ENCODE peak calls at places on chromosomes 6 and 20, in nine cellular contexts. One of them, this sample, is unnamed.
A peak's percentile ranks its signal among the peaks of the same experiment; 100 is the strongest.

GRCh38 chr20:55140631-55141030 is 665.2 kb downstream of the DOK5 start:
- DNase-seq in activated gamma-delta T cell treated with Interleukin-2 at 50 U/mL for 16 hours: no peak
- DNase-seq in RWPE1: no peak
- DNase-seq in T-helper 1 cell: no peak
- DNase-seq in stimulated activated CD8-positive, alpha-beta memory T cell treated with anti-CD3 and anti-CD28 coated beads, Interleukin-12 subunit alpha, Interleukin-12 subunit beta, amount 100 ng/mL, for 1 hour: no peak
- DNase-seq in HFFc6: no peak
- DNase-seq in activated CD4-positive, alpha-beta T cell treated with anti-CD3 and anti-CD28 coated beads for 4 hours: no peak
- DNase-seq in MM.1S: peak; percentile 71
- DNase-seq in activated T-cell treated with anti-CD3 and anti-CD28 coated beads for 4 hours: no peak
- DNase-seq in this sample: no peak

GRCh38 chr6:36873612-36874011 is 991 bp downstream of the PPIL1 start:
- DNase-seq in activated gamma-delta T cell treated with Interleukin-2 at 50 U/mL for 16 hours: no peak
- DNase-seq in RWPE1: no peak
- DNase-seq in T-helper 1 cell: no peak
- DNase-seq in stimulated activated CD8-positive, alpha-beta memory T cell treated with anti-CD3 and anti-CD28 coated beads, Interleukin-12 subunit alpha, Interleukin-12 subunit beta, amount 100 ng/mL, for 1 hour: no peak
- DNase-seq in HFFc6: no peak
- DNase-seq in activated CD4-positive, alpha-beta T cell treated with anti-CD3 and anti-CD28 coated beads for 4 hours: no peak
- DNase-seq in MM.1S: peak; percentile 32
- DNase-seq in activated T-cell treated with anti-CD3 and anti-CD28 coated beads for 4 hours: no peak
- DNase-seq in this sample: peak; percentile 31

GRCh38 chr6:73649783-73650182 is 4.0 kb downstream of the SLC17A5 start:
- DNase-seq in activated gamma-delta T cell treated with Interleukin-2 at 50 U/mL for 16 hours: no peak
- DNase-seq in RWPE1: no peak
- DNase-seq in T-helper 1 cell: no peak
- DNase-seq in stimulated activated CD8-positive, alpha-beta memory T cell treated with anti-CD3 and anti-CD28 coated beads, Interleukin-12 subunit alpha, Interleukin-12 subunit beta, amount 100 ng/mL, for 1 hour: no peak
- DNase-seq in HFFc6: no peak
- DNase-seq in activated CD4-positive, alpha-beta T cell treated with anti-CD3 and anti-CD28 coated beads for 4 hours: no peak
- DNase-seq in MM.1S: no peak
- DNase-seq in activated T-cell treated with anti-CD3 and anti-CD28 coated beads for 4 hours: no peak
- DNase-seq in this sample: no peak

GRCh38 chr6:37877373-37878149 is 58.0 kb downstream of the ZFAND3 start:
- DNase-seq in activated gamma-delta T cell treated with Interleukin-2 at 50 U/mL for 16 hours: no peak
- DNase-seq in RWPE1: no peak
- DNase-seq in T-helper 1 cell: no peak
- DNase-seq in stimulated activated CD8-positive, alpha-beta memory T cell treated with anti-CD3 and anti-CD28 coated beads, Interleukin-12 subunit alpha, Interleukin-12 subunit beta, amount 100 ng/mL, for 1 hour: no peak
- DNase-seq in HFFc6: no peak
- DNase-seq in activated CD4-positive, alpha-beta T cell treated with anti-CD3 and anti-CD28 coated beads for 4 hours: no peak
- DNase-seq in MM.1S: no peak
- DNase-seq in activated T-cell treated with anti-CD3 and anti-CD28 coated beads for 4 hours: no peak
- DNase-seq in this sample: no peak

GRCh38 chr6:161401910-161402309 is 128.0 kb upstream of the AGPAT4 start:
- DNase-seq in activated gamma-delta T cell treated with Interleukin-2 at 50 U/mL for 16 hours: no peak
- DNase-seq in RWPE1: no peak
- DNase-seq in T-helper 1 cell: no peak
- DNase-seq in stimulated activated CD8-positive, alpha-beta memory T cell treated with anti-CD3 and anti-CD28 coated beads, Interleukin-12 subunit alpha, Interleukin-12 subunit beta, amount 100 ng/mL, for 1 hour: no peak
- DNase-seq in HFFc6: no peak
- DNase-seq in activated CD4-positive, alpha-beta T cell treated with anti-CD3 and anti-CD28 coated beads for 4 hours: no peak
- DNase-seq in MM.1S: no peak
- DNase-seq in activated T-cell treated with anti-CD3 and anti-CD28 coated beads for 4 hours: no peak
- DNase-seq in this sample: no peak

GRCh38 chr6:26159417-26160273 is 72.4 kb downstream of the HFE start:
- DNase-seq in activated gamma-delta T cell treated with Interleukin-2 at 50 U/mL for 16 hours: no peak
- DNase-seq in RWPE1: no peak
- DNase-seq in T-helper 1 cell: no peak
- DNase-seq in stimulated activated CD8-positive, alpha-beta memory T cell treated with anti-CD3 and anti-CD28 coated beads, Interleukin-12 subunit alpha, Interleukin-12 subunit beta, amount 100 ng/mL, for 1 hour: no peak
- DNase-seq in HFFc6: peak; percentile 25
- DNase-seq in activated CD4-positive, alpha-beta T cell treated with anti-CD3 and anti-CD28 coated beads for 4 hours: no peak
- DNase-seq in MM.1S: peak; percentile 23
- DNase-seq in activated T-cell treated with anti-CD3 and anti-CD28 coated beads for 4 hours: no peak
- DNase-seq in this sample: peak; percentile 47

GRCh38 chr6:7146079-7146828 is 38.5 kb downstream of the RREB1 start:
- DNase-seq in activated gamma-delta T cell treated with Interleukin-2 at 50 U/mL for 16 hours: no peak
- DNase-seq in RWPE1: no peak
- DNase-seq in T-helper 1 cell: no peak
- DNase-seq in stimulated activated CD8-positive, alpha-beta memory T cell treated with anti-CD3 and anti-CD28 coated beads, Interleukin-12 subunit alpha, Interleukin-12 subunit beta, amount 100 ng/mL, for 1 hour: no peak
- DNase-seq in HFFc6: peak; percentile 54
- DNase-seq in activated CD4-positive, alpha-beta T cell treated with anti-CD3 and anti-CD28 coated beads for 4 hours: no peak
- DNase-seq in MM.1S: peak; percentile 37
- DNase-seq in activated T-cell treated with anti-CD3 and anti-CD28 coated beads for 4 hours: no peak
- DNase-seq in this sample: no peak

GRCh38 chr6:159801935-159802334 is 1.9 kb downstream of the PNLDC1 start:
- DNase-seq in activated gamma-delta T cell treated with Interleukin-2 at 50 U/mL for 16 hours: no peak
- DNase-seq in RWPE1: no peak
- DNase-seq in T-helper 1 cell: no peak
- DNase-seq in stimulated activated CD8-positive, alpha-beta memory T cell treated with anti-CD3 and anti-CD28 coated beads, Interleukin-12 subunit alpha, Interleukin-12 subunit beta, amount 100 ng/mL, for 1 hour: no peak
- DNase-seq in HFFc6: no peak
- DNase-seq in activated CD4-positive, alpha-beta T cell treated with anti-CD3 and anti-CD28 coated beads for 4 hours: no peak
- DNase-seq in MM.1S: no peak
- DNase-seq in activated T-cell treated with anti-CD3 and anti-CD28 coated beads for 4 hours: no peak
- DNase-seq in this sample: peak; percentile 66

GRCh38 chr20:31652917-31653385 is 15.2 kb downstream of the COX4I2 start:
- DNase-seq in activated gamma-delta T cell treated with Interleukin-2 at 50 U/mL for 16 hours: no peak
- DNase-seq in RWPE1: no peak
- DNase-seq in T-helper 1 cell: no peak
- DNase-seq in stimulated activated CD8-positive, alpha-beta memory T cell treated with anti-CD3 and anti-CD28 coated beads, Interleukin-12 subunit alpha, Interleukin-12 subunit beta, amount 100 ng/mL, for 1 hour: no peak
- DNase-seq in HFFc6: peak; percentile 28
- DNase-seq in activated CD4-positive, alpha-beta T cell treated with anti-CD3 and anti-CD28 coated beads for 4 hours: no peak
- DNase-seq in MM.1S: no peak
- DNase-seq in activated T-cell treated with anti-CD3 and anti-CD28 coated beads for 4 hours: no peak
- DNase-seq in this sample: peak; percentile 83

GRCh38 chr6:166910601-166911000 is 45.7 kb downstream of the RNASET2 start:
- DNase-seq in activated gamma-delta T cell treated with Interleukin-2 at 50 U/mL for 16 hours: no peak
- DNase-seq in RWPE1: peak; percentile 29
- DNase-seq in T-helper 1 cell: no peak
- DNase-seq in stimulated activated CD8-positive, alpha-beta memory T cell treated with anti-CD3 and anti-CD28 coated beads, Interleukin-12 subunit alpha, Interleukin-12 subunit beta, amount 100 ng/mL, for 1 hour: no peak
- DNase-seq in HFFc6: no peak
- DNase-seq in activated CD4-positive, alpha-beta T cell treated with anti-CD3 and anti-CD28 coated beads for 4 hours: no peak
- DNase-seq in MM.1S: no peak
- DNase-seq in activated T-cell treated with anti-CD3 and anti-CD28 coated beads for 4 hours: no peak
- DNase-seq in this sample: peak; percentile 49

GRCh38 chr6:137415127-137415833 is 78.9 kb downstream of the OLIG3 start:
- DNase-seq in activated gamma-delta T cell treated with Interleukin-2 at 50 U/mL for 16 hours: peak; percentile 66
- DNase-seq in RWPE1: peak; percentile 38
- DNase-seq in T-helper 1 cell: no peak
- DNase-seq in stimulated activated CD8-positive, alpha-beta memory T cell treated with anti-CD3 and anti-CD28 coated beads, Interleukin-12 subunit alpha, Interleukin-12 subunit beta, amount 100 ng/mL, for 1 hour: peak; percentile 43
- DNase-seq in HFFc6: peak; percentile 69
- DNase-seq in activated CD4-positive, alpha-beta T cell treated with anti-CD3 and anti-CD28 coated beads for 4 hours: peak; percentile 68
- DNase-seq in MM.1S: peak; percentile 87
- DNase-seq in activated T-cell treated with anti-CD3 and anti-CD28 coated beads for 4 hours: peak; percentile 60
- DNase-seq in this sample: peak; percentile 58

GRCh38 chr20:35523298-35523888 is 6.1 kb downstream of the C20orf173 start:
- DNase-seq in activated gamma-delta T cell treated with Interleukin-2 at 50 U/mL for 16 hours: no peak
- DNase-seq in RWPE1: peak; percentile 52
- DNase-seq in T-helper 1 cell: no peak
- DNase-seq in stimulated activated CD8-positive, alpha-beta memory T cell treated with anti-CD3 and anti-CD28 coated beads, Interleukin-12 subunit alpha, Interleukin-12 subunit beta, amount 100 ng/mL, for 1 hour: no peak
- DNase-seq in HFFc6: peak; percentile 16
- DNase-seq in activated CD4-positive, alpha-beta T cell treated with anti-CD3 and anti-CD28 coated beads for 4 hours: peak; percentile 21
- DNase-seq in MM.1S: no peak
- DNase-seq in activated T-cell treated with anti-CD3 and anti-CD28 coated beads for 4 hours: no peak
- DNase-seq in this sample: peak; percentile 43

GRCh38 chr6:106077881-106078280 is 8.3 kb upstream of the PRDM1 start:
- DNase-seq in activated gamma-delta T cell treated with Interleukin-2 at 50 U/mL for 16 hours: no peak
- DNase-seq in RWPE1: no peak
- DNase-seq in T-helper 1 cell: no peak
- DNase-seq in stimulated activated CD8-positive, alpha-beta memory T cell treated with anti-CD3 and anti-CD28 coated beads, Interleukin-12 subunit alpha, Interleukin-12 subunit beta, amount 100 ng/mL, for 1 hour: no peak
- DNase-seq in HFFc6: no peak
- DNase-seq in activated CD4-positive, alpha-beta T cell treated with anti-CD3 and anti-CD28 coated beads for 4 hours: no peak
- DNase-seq in MM.1S: no peak
- DNase-seq in activated T-cell treated with anti-CD3 and anti-CD28 coated beads for 4 hours: no peak
- DNase-seq in this sample: no peak

This sample was measured in MCF 10A.